ENCODE peak calls at places on chromosomes 13 and 19, in nine cellular contexts. I is foreskin fibroblast, T is AG09309, L is ovary, Y is endodermal cell, J is AG04450, K is fibroblast of lung, O is glutamatergic neuron, B is neural crest cell. U is an unnamed sample.

GRCh38 chr13:49560270-49561063 is 24.9 kb downstream of the RCBTB1 start:
- DNase-seq in I (no peak), K (peak; percentile 20), O (no peak), L (peak; percentile 44), B (no peak), T (no peak), J (peak; percentile 43), Y (peak; percentile 81), U (no peak)

GRCh38 chr13:25372275-25373081 is 704 bp downstream of the ATP8A2 start:
- DNase-seq in B (peak; percentile 18), J (no peak), T (no peak), I (no peak), Y (peak; percentile 79), K (no peak), O (peak; percentile 69), L (no peak), U (peak; percentile 31)

GRCh38 chr19:664913-665443 is 2.0 kb upstream of the RNF126 start:
- DNase-seq in O (peak; percentile 96), K (peak; percentile 67), B (peak; percentile 98), I (peak; percentile 54), J (peak; percentile 55), T (no peak), L (peak; percentile 87), Y (peak; percentile 98), U (peak; percentile 78)

GRCh38 chr19:1363599-1363998 is 20.1 kb upstream of the NDUFS7 start:
- DNase-seq in I (no peak), Y (no peak), K (no peak), L (no peak), J (no peak), O (no peak), T (no peak), B (no peak), U (no peak)

GRCh38 chr19:58228584-58229254 is at the start of gene ZNF544:
- DNase-seq in O (peak; percentile 83), B (peak; percentile 68), L (peak; percentile 67), T (peak; percentile 16), Y (peak; percentile 95), I (peak; percentile 72), K (peak; percentile 77), J (peak; percentile 15), U (peak; percentile 79)

GRCh38 chr19:49664171-49665070 is 1.2 kb downstream of the IRF3 start:
- DNase-seq in J (no peak), K (peak; percentile 68), L (peak; percentile 93), B (peak; percentile 80), T (no peak), Y (peak; percentile 99), I (peak; percentile 79), O (peak; percentile 92), U (peak; percentile 87)

GRCh38 chr19:16895467-16896097 is 6.8 kb downstream of the F2RL3 start:
- DNase-seq in K (no peak), T (no peak), I (no peak), J (no peak), L (peak; percentile 77), O (peak; percentile 67), Y (no peak), B (no peak), U (no peak)

GRCh38 chr13:40565282-40566148 is 100.9 kb downstream of the FOXO1 start:
- DNase-seq in O (no peak), K (no peak), L (no peak), Y (peak; percentile 52), I (no peak), J (no peak), T (no peak), B (no peak), U (no peak)

GRCh38 chr13:45042539-45042938 is 53.2 kb downstream of the GPALPP1 start:
- DNase-seq in O (no peak), T (no peak), I (peak; percentile 23), K (peak; percentile 5), B (no peak), L (no peak), J (no peak), Y (no peak), U (no peak)

GRCh38 chr13:23959231-23959862 is 62.0 kb upstream of the C1QTNF9B start:
- DNase-seq in Y (no peak), I (no peak), T (no peak), L (no peak), B (no peak), O (no peak), J (no peak), K (peak; percentile 64), U (no peak)

GRCh38 chr13:64810701-64811258 is 2419.4 kb downstream of the PCDH9 start:
- DNase-seq in Y (no peak), K (peak; percentile 30), T (no peak), J (no peak), I (peak; percentile 42), B (no peak), O (no peak), L (no peak), U (no peak)

GRCh38 chr19:46813570-46814358 is 25.4 kb upstream of the SLC1A5 start:
- DNase-seq in K (peak; percentile 44), O (no peak), T (no peak), B (no peak), J (no peak), L (peak; percentile 90), I (no peak), Y (no peak), U (no peak)

GRCh38 chr19:6415592-6416190 is 8.9 kb downstream of the KHSRP start:
- DNase-seq in L (no peak), T (no peak), J (no peak), K (no peak), B (no peak), O (no peak), Y (no peak), I (no peak), U (no peak)
- TF ChIP-seq CTCF in L (no peak), T (no peak), J (no peak), K (no peak), B (no peak), O (no peak), Y (no peak), I (no peak), U (no peak)

GRCh38 chr19:35740423-35741215 is 1.6 kb downstream of the IGFLR1 start:
- DNase-seq in L (peak; percentile 99), T (peak; percentile 77), K (peak; percentile 94), Y (peak; percentile 99), B (peak; percentile 98), J (peak; percentile 91), I (peak; percentile 96), O (peak; percentile 99), U (peak; percentile 98)
- TF ChIP-seq CTCF in L (peak; percentile 36), T (peak; percentile 16), K (no peak), Y (peak; percentile 70), B (peak; percentile 53), J (peak; percentile 26), I (peak; percentile 12), O (peak; percentile 11), U (no peak)

GRCh38 chr13:57624565-57625435 is 6.7 kb upstream of the PCDH17 start:
- DNase-seq in T (no peak), J (no peak), O (peak; percentile 43), K (peak; percentile 58), L (no peak), Y (peak; percentile 83), I (no peak), B (peak; percentile 59), U (peak; percentile 39)
- TF ChIP-seq CTCF in T (peak; percentile 76), J (peak; percentile 74), O (peak; percentile 98), K (peak; percentile 70), L (no peak), Y (peak; percentile 94), I (peak; percentile 79), B (peak; percentile 96), U (peak; percentile 88)

DNA sequence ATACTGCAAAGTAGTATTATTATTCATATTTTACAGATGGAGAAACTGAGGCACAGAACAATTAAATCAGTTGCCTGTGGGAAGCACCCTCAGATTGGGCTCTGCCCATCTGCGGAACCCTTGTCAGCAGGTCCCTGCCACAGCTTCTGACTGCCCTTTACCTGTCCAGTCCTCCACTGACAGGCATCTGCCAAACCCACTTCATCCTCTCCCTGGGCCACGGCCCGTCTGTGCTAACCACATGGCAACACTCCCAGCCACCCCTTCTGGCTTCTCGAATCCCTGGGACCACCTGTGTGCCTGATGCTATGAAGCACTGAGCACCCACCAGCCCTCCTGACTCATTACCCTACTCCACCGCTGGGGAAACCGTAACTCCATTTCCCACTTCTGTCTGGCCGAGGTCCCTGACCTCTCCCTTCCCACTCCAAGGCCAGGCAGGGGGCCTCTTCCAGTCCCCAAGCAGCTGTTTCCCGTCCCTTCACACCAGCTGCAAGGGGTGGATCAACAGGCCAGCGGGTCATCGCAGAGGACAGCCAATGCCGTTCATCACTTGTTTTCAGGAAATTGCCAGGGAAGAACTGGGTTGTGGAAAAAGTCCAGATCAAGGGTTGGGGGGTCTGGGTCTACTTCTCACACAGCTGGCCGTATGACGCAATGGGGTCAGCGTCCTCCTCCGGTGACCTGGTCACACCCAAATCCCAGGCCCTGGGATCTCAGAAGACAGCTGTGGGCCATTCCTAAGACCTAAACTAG is 2.5 kb downstream of the KANK3 start:
- DNase-seq in K (no peak), T (no peak), B (no peak), O (no peak), I (no peak), L (no peak), J (no peak), Y (peak; percentile 82), U (no peak)
- TF ChIP-seq CTCF in K (peak; percentile 6), T (no peak), B (no peak), O (no peak), I (no peak), L (no peak), J (peak; percentile 35), Y (peak; percentile 58), U (no peak)

GRCh38 chr13:111924676-111925075 is 142.3 kb upstream of the SOX1 start:
- DNase-seq in K (no peak), I (no peak), Y (no peak), O (no peak), J (no peak), B (no peak), T (no peak), L (no peak), U (no peak)
- TF ChIP-seq CTCF in K (no peak), I (no peak), Y (no peak), O (no peak), J (no peak), B (no peak), T (no peak), L (no peak), U (no peak)

GRCh38 chr19:14033946-14034345 is 2.4 kb downstream of the IL27RA start:
- DNase-seq in B (no peak), T (no peak), K (peak; percentile 19), O (no peak), L (no peak), I (no peak), Y (no peak), J (no peak), U (no peak)
- TF ChIP-seq CTCF in B (no peak), T (no peak), K (no peak), O (no peak), L (no peak), I (no peak), Y (no peak), J (no peak), U (no peak)

GRCh38 chr13:33859691-33860303 is 41.8 kb downstream of the RFC3 start:
- DNase-seq in I (no peak), T (no peak), K (peak; percentile 4), B (no peak), L (no peak), O (no peak), Y (no peak), J (no peak), U (no peak)
- TF ChIP-seq CTCF in I (no peak), T (no peak), K (no peak), B (no peak), L (no peak), O (no peak), Y (no peak), J (no peak), U (no peak)